ENCODE peak calls at places on chromosomes 5 and 9, in seven cellular contexts. N, R, G, V, A, W and Q are unnamed samples.

GRCh38 chr5:4883388-4883787 is 256.7 kb upstream of the ADAMTS16 start:
- DNase-seq in R (no peak), A (no peak), V (no peak), W (no peak), G (no peak), N (no peak), Q (no peak)

GRCh38 chr9:133505186-133505830 is 19.5 kb downstream of the MYMK start:
- DNase-seq in A (no peak), R (no peak), G (peak; percentile 25), N (peak; percentile 36), W (no peak), V (no peak), Q (no peak)

GRCh38 chr5:130994496-130995253 is 170.4 kb downstream of the HINT1 start:
- DNase-seq in G (no peak), R (no peak), A (no peak), V (no peak), N (no peak), W (no peak), Q (no peak)

GRCh38 chr9:91426123-91426745 is 2.6 kb upstream of the NFIL3 start:
- DNase-seq in G (no peak), V (no peak), N (peak; percentile 43), W (peak; percentile 73), R (no peak), A (peak; percentile 67), Q (no peak)

GRCh38 chr9:133597316-133597957 is 11.8 kb downstream of the FAM163B start:
- DNase-seq in N (no peak), A (peak; percentile 18), G (no peak), R (no peak), V (no peak), W (no peak), Q (no peak)

GRCh38 chr5:112417931-112418358 is 1.1 kb downstream of the EPB41L4A start:
- DNase-seq in R (peak; percentile 23), A (no peak), G (peak; percentile 4), N (peak; percentile 28), W (no peak), V (peak; percentile 57), Q (peak; percentile 84)

GRCh38 chr5:67211926-67212325 is 15.3 kb upstream of the CD180 start:
- DNase-seq in A (no peak), G (peak; percentile 93), R (no peak), N (no peak), W (peak; percentile 37), V (no peak), Q (no peak)

GRCh38 chr5:176388003-176388340 is 426 bp downstream of the NOP16 start:
- DNase-seq in R (no peak), N (peak; percentile 65), V (no peak), G (peak; percentile 3), A (peak; percentile 55), W (peak; percentile 80), Q (no peak)

GRCh38 chr9:86944974-86945867 is 2.1 kb downstream of the GAS1 start:
- DNase-seq in A (no peak), G (no peak), W (no peak), N (peak; percentile 20), R (no peak), V (no peak), Q (peak; percentile 76)

GRCh38 chr5:1118738-1119137 is 6.9 kb upstream of the SLC12A7 start:
- DNase-seq in G (no peak), W (no peak), A (no peak), V (no peak), N (no peak), R (no peak), Q (no peak)

GRCh38 chr5:122755740-122756139 is 19.1 kb upstream of the SNX2 start:
- DNase-seq in A (no peak), R (no peak), V (no peak), G (no peak), N (no peak), W (no peak), Q (no peak)

GRCh38 chr5:96780626-96781025 is 27.1 kb downstream of the ERAP1 start:
- DNase-seq in A (no peak), G (no peak), W (no peak), N (no peak), R (no peak), V (no peak), Q (no peak)

GRCh38 chr5:170420809-170421412 is 31.7 kb upstream of the KCNMB1 start:
- DNase-seq in R (peak; percentile 78), V (no peak), W (peak; percentile 86), N (peak; percentile 77), G (peak; percentile 43), A (peak; percentile 79), Q (peak; percentile 58)

GRCh38 chr5:14149672-14150053 is 6.5 kb downstream of the TRIO start:
- DNase-seq in R (no peak), A (no peak), N (no peak), V (no peak), G (no peak), W (no peak), Q (no peak)

GRCh38 chr5:73592546-73592945 is 27.0 kb downstream of the UTP15 start:
- DNase-seq in A (no peak), W (no peak), R (no peak), V (no peak), G (peak; percentile 39), N (no peak), Q (no peak)

GRCh38 chr5:160312139-160312959 is at the start of gene CCNJL:
- DNase-seq in W (no peak), N (peak; percentile 100), V (peak; percentile 62), A (peak; percentile 86), G (peak; percentile 25), R (peak; percentile 89), Q (peak; percentile 90)

GRCh38 chr9:131727795-131728545 is 11.9 kb downstream of the RAPGEF1 start:
- DNase-seq in W (peak; percentile 88), A (no peak), N (no peak), R (no peak), V (no peak), G (peak; percentile 57), Q (no peak)

GRCh38 chr5:36948650-36949049 is 72.1 kb downstream of the NIPBL start:
- DNase-seq in R (no peak), G (no peak), V (no peak), N (no peak), A (no peak), W (no peak), Q (no peak)

GRCh38 chr5:36953043-36953442 is 76.5 kb downstream of the NIPBL start:
- DNase-seq in V (no peak), G (no peak), R (no peak), W (no peak), N (no peak), A (no peak), Q (no peak)

GRCh38 chr5:36948041-36948440 is 71.5 kb downstream of the NIPBL start:
- DNase-seq in V (no peak), A (no peak), G (peak; percentile 65), W (no peak), R (no peak), N (no peak), Q (no peak)

GRCh38 chr5:36949593-36949992 is 73.0 kb downstream of the NIPBL start:
- DNase-seq in R (no peak), N (no peak), V (no peak), A (no peak), G (no peak), W (no peak), Q (no peak)

GRCh38 chr5:36950586-36951457 is 74.3 kb downstream of the NIPBL start:
- DNase-seq in V (no peak), W (no peak), G (peak; percentile 81), N (no peak), R (no peak), A (no peak), Q (no peak)
- H3K4me3 ChIP-seq in V (no peak overlapping the region), W (no peak overlapping the region), G (no peak overlapping the region), N (peak overlapping the region; percentile 3), R (no peak overlapping the region), A (no peak overlapping the region), Q (no peak overlapping the region)

GRCh38 chr9:93127395-93127911 is 6.6 kb downstream of the NINJ1 start:
- DNase-seq in V (peak; percentile 64), N (no peak), R (no peak), W (no peak), A (no peak), G (no peak), Q (peak; percentile 79)
- H3K27ac ChIP-seq in V (no peak overlapping the region), N (peak overlapping the region; percentile 6), R (no peak overlapping the region), W (no peak overlapping the region), A (no peak overlapping the region), G (no peak overlapping the region), Q (peak overlapping the region; percentile 93)

DNA sequence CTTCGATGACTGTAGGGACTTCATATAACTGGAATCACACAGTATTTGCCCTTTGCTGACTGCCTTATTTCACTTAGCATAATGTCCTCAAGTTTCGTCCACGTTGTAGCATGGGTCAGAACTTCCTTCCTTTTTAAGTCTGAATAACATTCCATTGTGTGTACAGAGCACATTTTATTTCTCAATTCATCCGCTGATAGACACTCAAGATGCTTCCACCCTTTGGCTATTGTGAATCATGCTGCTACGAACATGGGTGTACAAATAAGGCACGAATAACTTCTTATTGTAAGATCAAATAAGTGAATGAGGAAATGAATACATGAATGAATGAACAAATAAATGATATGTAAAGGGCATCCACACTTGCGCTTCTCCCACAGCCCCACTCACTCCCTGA is 13.0 kb downstream of the BARX1 start:
- DNase-seq in N (no peak), V (no peak), R (no peak), G (no peak), W (no peak), A (no peak), Q (no peak)
- H3K4me3 ChIP-seq in N (no peak overlapping the region), V (no peak overlapping the region), R (no peak overlapping the region), G (no peak overlapping the region), W (no peak overlapping the region), A (no peak overlapping the region), Q (no peak overlapping the region)

GRCh38 chr5:140338918-140339317 is 7.5 kb downstream of the HBEGF start:
- DNase-seq in A (no peak), V (no peak), G (no peak), W (no peak), R (no peak), N (no peak), Q (no peak)
- H3K27ac ChIP-seq in A (no peak overlapping the region), V (no peak overlapping the region), G (no peak overlapping the region), W (no peak overlapping the region), R (no peak overlapping the region), N (no peak overlapping the region), Q (no peak overlapping the region)

DNA sequence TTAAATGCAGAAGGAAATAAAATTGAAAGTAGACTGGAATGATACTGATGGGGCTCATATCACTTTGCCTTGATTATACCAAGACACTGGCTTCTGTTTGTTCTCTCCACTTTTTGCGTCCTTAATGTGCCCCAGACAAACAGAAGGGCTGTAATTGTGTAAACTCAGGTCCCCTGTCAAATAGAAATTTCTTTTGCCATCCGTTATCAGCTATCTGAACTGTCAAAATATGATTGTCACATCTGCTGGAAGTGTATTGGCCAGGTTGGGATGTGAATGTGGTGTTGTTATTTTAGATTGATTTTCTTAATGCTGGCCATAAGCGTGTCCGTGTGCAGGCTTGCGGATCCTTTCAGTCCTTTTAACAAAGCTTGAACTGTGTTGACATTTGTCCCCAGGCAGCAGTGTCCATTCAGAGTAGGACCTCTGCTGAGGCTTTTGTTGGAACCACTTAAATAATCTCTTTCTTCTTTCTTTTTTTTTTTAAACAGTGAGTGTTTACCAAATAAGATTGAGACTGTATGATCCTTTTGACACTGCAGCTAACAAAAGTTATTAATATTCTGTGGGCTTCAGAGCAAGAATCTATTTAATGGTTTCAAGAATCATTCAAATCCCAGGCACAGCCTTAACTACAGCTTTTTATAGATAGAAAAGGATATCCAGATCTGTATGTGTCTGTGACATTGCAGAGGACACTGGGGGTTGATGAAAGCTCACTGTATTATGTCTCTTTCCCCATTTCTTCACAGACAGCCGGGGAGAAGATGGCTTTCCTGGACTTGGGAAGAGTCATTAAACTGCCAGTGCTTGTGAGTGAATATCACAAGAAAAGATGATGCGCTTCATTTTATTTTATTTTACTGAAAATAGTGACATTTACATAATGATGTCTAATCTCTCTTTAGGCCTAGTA is 171.7 kb downstream of the ZNF608 start:
- DNase-seq in N (peak; percentile 20), G (no peak), A (no peak), R (no peak), W (no peak), V (no peak), Q (no peak)
- H3K4me3 ChIP-seq in N (no peak overlapping the region), G (no peak overlapping the region), A (no peak overlapping the region), R (no peak overlapping the region), W (no peak overlapping the region), V (no peak overlapping the region), Q (no peak overlapping the region)

GRCh38 chr5:158819840-158820620 is 279.7 kb downstream of the EBF1 start:
- DNase-seq in V (no peak), G (peak; percentile 91), A (no peak), W (peak; percentile 70), R (no peak), N (no peak), Q (no peak)
- H3K27ac ChIP-seq in V (no peak overlapping the region), G (peak overlapping the region; percentile 24), A (no peak overlapping the region), W (peak overlapping the region; percentile 86), R (no peak overlapping the region), N (no peak overlapping the region), Q (peak overlapping the region; percentile 75)